ENCODE peak calls at places on chromosome 4, in eight cellular contexts. K is AG10803, M is uterus, O is HepG2, A is stomach, H is astrocyte of the spinal cord, C is PC-3, L is AG04450. S is an unnamed sample.

GRCh38 chr4:38062088-38062893 is 102.1 kb downstream of the PTTG2 start:
- DNase-seq in K (peak), M (peak), O (peak), A (peak), H (peak), C (peak), L (peak), S (peak)

GRCh38 chr4:112552668-112553067 is 36.7 kb upstream of the NEUROG2 start:
- DNase-seq in K (peak), M (no peak), O (peak), A (no peak), H (peak), C (peak), L (peak), S (no peak)

GRCh38 chr4:182206266-182206665 is 36.9 kb upstream of the TENM3 start:
- DNase-seq in K (no peak), M (no peak), O (no peak), A (no peak), H (no peak), C (no peak), L (no peak), S (no peak)

GRCh38 chr4:185513489-185514181 is 21.7 kb downstream of the PDLIM3 start:
- DNase-seq in K (no peak), M (no peak), O (peak), A (no peak), H (no peak), C (peak), L (no peak), S (peak)

GRCh38 chr4:1402516-1403101 is 3.6 kb downstream of the NKX1-1 start:
- DNase-seq in K (no peak), M (no peak), O (no peak), A (peak), H (no peak), C (no peak), L (no peak), S (no peak)

GRCh38 chr4:23654791-23655190 is 235.1 kb downstream of the PPARGC1A start:
- DNase-seq in K (no peak), M (no peak), O (no peak), A (no peak), H (peak), C (peak), L (no peak), S (no peak)

GRCh38 chr4:105196523-105197145 is 50.0 kb downstream of the TET2 start:
- DNase-seq in K (no peak), M (no peak), O (no peak), A (no peak), H (peak), C (peak), L (no peak), S (no peak)

GRCh38 chr4:31343058-31343457 is 622.9 kb downstream of the PCDH7 start:
- DNase-seq in K (no peak), M (no peak), O (no peak), A (no peak), H (no peak), C (no peak), L (no peak), S (no peak)

GRCh38 chr4:72997409-72997808 is 72.1 kb downstream of the COX18 start:
- DNase-seq in K (peak), M (no peak), O (no peak), A (no peak), H (peak), C (peak), L (no peak), S (no peak)

GRCh38 chr4:128573781-128574508 is 235.6 kb upstream of the JADE1 start:
- DNase-seq in K (peak), M (no peak), O (peak), A (no peak), H (peak), C (peak), L (peak), S (no peak)

GRCh38 chr4:162498168-162498567 is 334.4 kb upstream of the FSTL5 start:
- DNase-seq in K (no peak), M (no peak), O (no peak), A (peak), H (no peak), C (no peak), L (no peak), S (no peak)

GRCh38 chr4:56048621-56049427 is 100.1 kb downstream of the CEP135 start:
- DNase-seq in K (peak), M (peak), O (no peak), A (peak), H (peak), C (peak), L (no peak), S (peak)

GRCh38 chr4:130542953-130543352 is 1447.0 kb downstream of the C4orf33 start:
- DNase-seq in K (no peak), M (no peak), O (no peak), A (no peak), H (no peak), C (no peak), L (no peak), S (no peak)

GRCh38 chr4:12881945-12882589 is 602.1 kb downstream of the RAB28 start:
- DNase-seq in K (no peak), M (no peak), O (no peak), A (no peak), H (no peak), C (no peak), L (no peak), S (no peak)

GRCh38 chr4:65416875-65417274 is 253.4 kb downstream of the EPHA5 start:
- DNase-seq in K (no peak), M (no peak), O (no peak), A (peak), H (peak), C (peak), L (no peak), S (no peak)

GRCh38 chr4:68599150-68599549 is 23.0 kb upstream of the UGT2B17 start:
- DNase-seq in K (no peak), M (no peak), O (peak), A (no peak), H (no peak), C (peak), L (no peak), S (no peak)

GRCh38 chr4:11774346-11774745 is 345.7 kb upstream of the HS3ST1 start:
- DNase-seq in K (no peak), M (no peak), O (no peak), A (no peak), H (no peak), C (no peak), L (no peak), S (no peak)

GRCh38 chr4:168604496-168605373 is 107.9 kb downstream of the PALLD start:
- DNase-seq in K (peak), M (peak), O (no peak), A (no peak), H (peak), C (peak), L (no peak), S (peak)

GRCh38 chr4:109658871-109659410 is 44.3 kb downstream of the CASP6 start:
- DNase-seq in K (no peak), M (no peak), O (no peak), A (no peak), H (no peak), C (no peak), L (no peak), S (no peak)

GRCh38 chr4:1012031-1012739 is 759 bp downstream of the FGFRL1 start:
- DNase-seq in K (peak), M (peak), O (peak), A (peak), H (peak), C (peak), L (no peak), S (no peak)

GRCh38 chr4:188433916-188434315 is 294.7 kb downstream of the TRIML1 start:
- DNase-seq in K (no peak), M (no peak), O (no peak), A (no peak), H (no peak), C (no peak), L (no peak), S (no peak)

GRCh38 chr4:183838987-183839712 is 66.0 kb upstream of the STOX2 start:
- DNase-seq in K (no peak), M (no peak), O (no peak), A (no peak), H (peak), C (peak), L (no peak), S (peak)

GRCh38 chr4:70504733-70505132 is 13.6 kb upstream of the AMTN start:
- DNase-seq in K (no peak), M (no peak), O (no peak), A (no peak), H (no peak), C (no peak), L (no peak), S (no peak)

GRCh38 chr4:130573742-130574141 is 1477.8 kb downstream of the C4orf33 start:
- DNase-seq in K (no peak), M (no peak), O (no peak), A (no peak), H (no peak), C (no peak), L (no peak), S (no peak)

GRCh38 chr4:168514249-168514852 is 17.5 kb downstream of the PALLD start:
- DNase-seq in K (peak), M (no peak), O (peak), A (no peak), H (peak), C (peak), L (no peak), S (no peak)

GRCh38 chr4:30939684-30940083 is 219.5 kb downstream of the PCDH7 start:
- DNase-seq in K (no peak), M (no peak), O (no peak), A (no peak), H (no peak), C (no peak), L (no peak), S (no peak)

GRCh38 chr4:15758294-15758693 is 19.8 kb upstream of the CD38 start:
- DNase-seq in K (no peak), M (no peak), O (no peak), A (no peak), H (no peak), C (no peak), L (no peak), S (no peak)

GRCh38 chr4:41483771-41484170 is 54.2 kb upstream of the LIMCH1 start:
- DNase-seq in K (no peak), M (no peak), O (no peak), A (no peak), H (no peak), C (no peak), L (no peak), S (no peak)

GRCh38 chr4:8568068-8568668 is 12.0 kb upstream of the GPR78 start:
- DNase-seq in K (peak), M (no peak), O (no peak), A (no peak), H (no peak), C (no peak), L (no peak), S (no peak)

GRCh38 chr4:183099537-183100297 is 660 bp downstream of the WWC2 start:
- DNase-seq in K (no peak), M (peak), O (peak), A (peak), H (no peak), C (peak), L (no peak), S (peak)

DNA sequence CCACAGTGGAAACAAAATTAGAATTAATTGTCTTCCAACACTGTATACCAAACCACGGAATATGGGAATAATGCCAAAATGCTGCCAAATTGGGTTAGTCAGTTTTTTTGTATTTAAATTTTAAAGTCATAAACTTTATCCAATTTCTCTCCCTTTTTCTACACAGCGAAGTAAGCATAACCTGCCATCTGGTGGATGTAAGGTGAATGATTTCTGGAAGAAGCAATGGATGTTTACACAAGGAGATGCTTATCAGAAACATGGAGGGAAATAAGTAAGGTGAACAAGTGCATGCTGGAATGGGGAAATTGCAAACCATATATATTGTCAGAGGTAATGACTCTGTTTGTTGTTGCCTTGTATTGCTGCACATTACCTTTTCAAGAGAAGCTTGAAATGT is 691.9 kb downstream of the TECRL start:
- DNase-seq in K (no peak), M (no peak), O (peak), A (no peak), H (peak), C (peak), L (no peak), S (no peak)
- TF ChIP-seq CTCF in K (no peak), M (no peak), O (peak), A (no peak), H (no peak), C (peak), L (no peak), S (peak)

GRCh38 chr4:3047464-3048286 is 26.7 kb downstream of the HTT-AS start:
- DNase-seq in K (peak), M (peak), O (peak), A (peak), H (peak), C (peak), L (no peak), S (peak)
- TF ChIP-seq CTCF in K (peak), M (peak), O (peak), A (peak), H (peak), C (peak), L (peak), S (peak)

GRCh38 chr4:48906283-48907173 is at the start of gene OCIAD2:
- DNase-seq in K (peak), M (peak), O (no peak), A (peak), H (peak), C (peak), L (no peak), S (peak)
- TF ChIP-seq CTCF in K (no peak), M (no peak), O (no peak), A (peak), H (no peak), C (peak), L (no peak), S (no peak)

GRCh38 chr4:44632733-44633132 is 18.7 kb downstream of the YIPF7 start:
- DNase-seq in K (no peak), M (no peak), O (no peak), A (no peak), H (no peak), C (no peak), L (no peak), S (no peak)

GRCh38 chr4:44629280-44629866 is 22.1 kb downstream of the YIPF7 start:
- DNase-seq in K (peak), M (no peak), O (peak), A (no peak), H (peak), C (peak), L (peak), S (peak)

GRCh38 chr4:44632089-44632488 is 19.3 kb downstream of the YIPF7 start:
- DNase-seq in K (no peak), M (no peak), O (no peak), A (no peak), H (no peak), C (peak), L (no peak), S (no peak)
- TF ChIP-seq CTCF in K (no peak), M (no peak), O (no peak), A (no peak), H (peak), C (peak), L (peak), S (peak)

GRCh38 chr4:19888587-19888986 is 363.1 kb upstream of the SLIT2 start:
- DNase-seq in K (no peak), M (no peak), O (no peak), A (no peak), H (no peak), C (no peak), L (no peak), S (no peak)
- TF ChIP-seq CTCF in K (no peak), M (no peak), O (no peak), A (no peak), H (no peak), C (peak), L (no peak), S (no peak)

DNA sequence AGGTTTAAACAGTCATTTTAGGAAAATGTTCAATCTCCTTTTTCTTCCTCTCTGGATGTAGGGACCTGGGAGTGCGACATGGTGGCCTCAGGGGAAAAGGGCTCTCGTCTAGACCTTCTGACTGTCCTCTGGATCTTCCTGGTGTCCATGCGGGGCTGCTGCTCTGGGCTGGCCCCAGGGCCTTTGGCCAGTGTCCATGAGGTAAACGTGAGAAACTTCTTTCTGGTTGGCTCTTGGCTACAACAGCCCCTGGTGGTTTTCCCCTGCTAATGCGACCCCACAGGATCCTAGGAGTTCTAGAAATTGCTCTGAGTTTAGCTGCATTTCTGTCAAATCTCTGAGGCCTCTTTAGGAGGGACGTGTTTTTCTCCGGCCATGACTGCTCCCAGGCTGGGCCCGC is 85.7 kb downstream of the MFAP3L start:
- DNase-seq in K (no peak), M (no peak), O (no peak), A (no peak), H (no peak), C (no peak), L (no peak), S (peak)
- TF ChIP-seq CTCF in K (peak), M (no peak), O (no peak), A (no peak), H (peak), C (no peak), L (no peak), S (peak)

DNA sequence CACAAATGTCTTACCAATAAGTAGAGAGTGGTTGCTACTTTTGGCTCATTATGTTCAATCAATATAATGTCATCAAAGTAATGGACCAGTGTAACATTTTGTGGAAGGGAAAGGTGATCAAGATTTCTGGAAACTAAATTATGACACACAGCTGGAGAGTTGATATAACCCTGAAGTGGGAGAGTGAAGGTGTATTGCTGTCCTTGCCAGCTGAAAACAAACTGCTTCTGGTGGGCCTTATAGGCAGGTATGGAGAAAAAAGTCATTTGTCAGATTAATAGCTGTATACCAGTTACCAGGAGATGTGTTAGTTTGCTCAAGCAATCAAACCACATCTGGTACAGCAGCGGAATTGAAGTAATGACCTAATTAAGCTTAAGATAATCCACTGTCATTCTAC is 17.3 kb upstream of the GUCY1B1 start:
- DNase-seq in K (no peak), M (no peak), O (no peak), A (no peak), H (no peak), C (no peak), L (no peak), S (no peak)
- TF ChIP-seq CTCF in K (no peak), M (no peak), O (no peak), A (no peak), H (no peak), C (no peak), L (no peak), S (no peak)

S was measured in endothelial cell.